ENCODE peak calls at places on chromosomes 7 and 10, in five cellular contexts. L is IMR-90, M is SK-N-MC, R is body of pancreas, W is NCI-H774. I is an unnamed sample.

GRCh38 chr7:46525876-46526275 is 604.8 kb upstream of the IGFBP3 start:
- DNase-seq in M (no peak), R (peak), W (no peak), L (no peak), I (no peak)

GRCh38 chr7:47297120-47297519 is 284.8 kb downstream of the TNS3 start:
- DNase-seq in L (no peak), M (no peak), R (no peak), W (no peak), I (no peak)

GRCh38 chr10:127886371-127887051 is 6.2 kb downstream of the CLRN3 start:
- DNase-seq in R (no peak), M (no peak), L (no peak), W (no peak), I (no peak)

GRCh38 chr10:104546756-104547155 is 94.3 kb upstream of the SORCS3 start:
- DNase-seq in W (no peak), L (no peak), M (no peak), R (no peak), I (no peak)

GRCh38 chr7:151173386-151174245 is 6.1 kb upstream of the GBX1 start:
- DNase-seq in R (no peak), W (no peak), L (no peak), M (no peak), I (no peak)

GRCh38 chr10:21363753-21364104 is 161.8 kb downstream of the SKIDA1 start:
- DNase-seq in M (no peak), W (no peak), R (no peak), L (no peak), I (no peak)

GRCh38 chr7:87416682-87417587 is 58.5 kb downstream of the ABCB4 start:
- DNase-seq in R (peak), M (peak), W (peak), L (peak), I (peak)

GRCh38 chr7:19442016-19442785 is 266.6 kb downstream of the POLR1F start:
- DNase-seq in R (no peak), M (peak), W (no peak), L (peak), I (no peak)

GRCh38 chr7:20330176-20330796 is 414 bp upstream of the ITGB8 start:
- DNase-seq in M (no peak), R (peak), L (peak), W (peak), I (no peak)

GRCh38 chr7:103445228-103446020 is 583 bp downstream of the SLC26A5 start:
- DNase-seq in W (no peak), R (no peak), L (no peak), M (no peak), I (no peak)

GRCh38 chr10:130739757-130740145 is 571.8 kb downstream of the TCERG1L start:
- DNase-seq in M (no peak), R (no peak), L (no peak), W (no peak), I (no peak)

I was measured in LNCaP clone FGC.